ENCODE peak calls at places on chromosomes 2 and 18, in five cellular contexts. O is adrenal gland, U is aorta, J is tibial artery, D is hepatocyte. C is an unnamed sample.

GRCh38 chr2:208358758-208359631 is 47.6 kb upstream of the PTH2R start:
- DNase-seq in O (no peak), D (no peak), U (no peak), J (no peak), C (no peak)

GRCh38 chr2:120525056-120526046 is 179.4 kb downstream of the INHBB start:
- DNase-seq in O (peak; percentile 67), U (no peak), D (peak; percentile 55), J (no peak), C (peak; percentile 95)

GRCh38 chr18:2881088-2881487 is 34.3 kb downstream of the EMILIN2 start:
- DNase-seq in J (no peak), U (no peak), O (no peak), D (no peak), C (no peak)

GRCh38 chr2:226185613-226186211 is 613.9 kb downstream of the IRS1 start:
- DNase-seq in J (no peak), O (no peak), U (no peak), D (no peak), C (no peak)

GRCh38 chr2:47819834-47820233 is 36.9 kb downstream of the MSH6 start:
- DNase-seq in D (no peak), J (no peak), U (no peak), O (no peak), C (no peak)

GRCh38 chr18:43279015-43279758 is 1.9 kb upstream of the SYT4 start:
- DNase-seq in O (no peak), U (no peak), D (peak; percentile 25), J (no peak), C (no peak)

GRCh38 chr2:102637358-102637757 is 18.0 kb downstream of the SLC9A2 start:
- DNase-seq in U (no peak), J (no peak), D (no peak), O (no peak), C (no peak)

GRCh38 chr2:151771599-151772358 is 37.5 kb upstream of the NEB start:
- DNase-seq in D (no peak), U (peak; percentile 58), J (no peak), O (no peak), C (no peak)

GRCh38 chr18:22191986-22192385 is 22.6 kb downstream of the GATA6 start:
- DNase-seq in U (no peak), D (no peak), J (no peak), O (no peak), C (no peak)

GRCh38 chr18:22193466-22193865 is 24.1 kb downstream of the GATA6 start:
- DNase-seq in J (no peak), O (no peak), D (peak; percentile 78), U (no peak), C (no peak)

GRCh38 chr18:22188551-22189267 is 19.3 kb downstream of the GATA6 start:
- DNase-seq in O (no peak), U (no peak), D (no peak), J (no peak), C (no peak)

GRCh38 chr18:22189431-22189830 is 20.0 kb downstream of the GATA6 start:
- DNase-seq in U (no peak), D (no peak), O (no peak), J (no peak), C (no peak)

DNA sequence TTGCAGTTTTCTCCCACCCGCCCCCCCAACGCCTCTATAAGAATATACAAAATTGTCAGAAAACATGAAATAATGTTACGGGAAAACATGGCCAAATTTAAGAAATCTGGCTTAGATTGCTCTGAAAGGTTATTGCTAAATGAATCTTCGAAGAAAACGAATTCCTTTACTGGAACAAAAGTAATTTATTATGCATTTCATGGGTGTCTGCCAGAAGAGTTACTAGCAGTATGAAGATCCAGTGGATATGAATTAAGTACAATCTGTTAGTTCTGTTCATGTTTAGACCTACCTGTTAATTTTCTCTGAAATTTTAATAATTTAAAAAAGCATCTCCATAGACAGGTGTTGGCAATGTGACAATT is 21.9 kb downstream of the GATA6 start:
- DNase-seq in D (no peak), O (no peak), U (no peak), J (no peak), C (no peak)
- H3K4me1 ChIP-seq in D (peaks cover 94% of the 10 kb centered on the region), O (peaks cover 97% of the 10 kb centered on the region), U (peaks cover 9% of the 10 kb centered on the region), J (no peaks in the 10 kb centered on the region), C (peaks cover 5% of the 10 kb centered on the region)

GRCh38 chr2:22691666-22692065 is 693.3 kb upstream of the KLHL29 start:
- DNase-seq in D (no peak), J (no peak), U (no peak), O (no peak), C (no peak)
- H3K4me1 ChIP-seq in D (no peaks in the 10 kb centered on the region), J (no peaks in the 10 kb centered on the region), U (no peaks in the 10 kb centered on the region), O (no peaks in the 10 kb centered on the region), C (no peaks in the 10 kb centered on the region)

DNA sequence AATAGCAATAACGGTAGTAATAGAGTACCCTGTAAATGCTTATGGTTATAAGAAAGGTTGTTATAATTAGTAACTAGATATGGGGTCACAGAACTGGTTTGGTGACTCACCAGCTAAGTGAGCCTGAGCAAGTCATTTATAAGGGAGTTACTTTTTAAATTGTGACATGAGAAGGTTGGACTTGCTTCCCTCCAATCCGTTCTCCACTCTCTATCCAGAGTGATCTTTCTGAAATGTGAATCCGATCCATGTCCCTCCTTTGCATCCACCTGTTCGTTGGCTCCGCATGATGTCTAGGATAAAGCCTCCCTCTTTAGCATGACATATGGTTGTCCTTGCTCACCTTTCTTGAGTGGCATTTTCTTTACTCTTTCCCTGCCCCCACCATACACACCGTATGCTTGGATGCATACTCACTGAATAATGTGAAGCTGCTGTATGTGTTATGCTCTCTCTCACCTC is 83.1 kb downstream of the CDC42EP3 start:
- DNase-seq in J (no peak), O (no peak), D (no peak), U (no peak), C (no peak)
- H3K4me1 ChIP-seq in J (no peaks in the 10 kb centered on the region), O (peaks cover 19% of the 10 kb centered on the region), D (peaks cover 57% of the 10 kb centered on the region), U (peaks cover 12% of the 10 kb centered on the region), C (no peaks in the 10 kb centered on the region)

DNA sequence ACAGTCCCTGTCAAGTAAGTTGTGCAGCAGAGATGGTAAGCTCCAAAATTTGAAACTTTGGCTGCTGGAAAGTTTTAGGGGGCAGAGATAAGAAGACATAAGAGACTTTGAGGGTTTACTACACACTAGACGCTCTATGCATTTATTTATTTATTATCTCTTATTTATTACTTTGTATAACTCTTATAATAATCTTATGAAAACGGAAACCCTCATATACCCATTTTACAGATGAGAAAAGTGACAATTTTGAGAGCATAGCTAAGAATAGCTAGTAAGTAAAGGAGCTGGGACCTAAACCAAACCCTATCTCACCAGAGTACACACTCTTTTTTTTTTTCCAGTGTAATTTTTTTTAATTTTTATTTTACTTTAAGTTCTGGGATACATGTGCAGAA is 112.8 kb upstream of the PKDCC start:
- DNase-seq in D (no peak), U (no peak), J (no peak), O (no peak), C (no peak)
- H3K4me1 ChIP-seq in D (peaks cover 54% of the 10 kb centered on the region), U (peaks cover 8% of the 10 kb centered on the region), J (no peaks in the 10 kb centered on the region), O (peaks cover 33% of the 10 kb centered on the region), C (no peaks in the 10 kb centered on the region)